ENCODE peak calls at places on chromosomes 16 and 17, in nine cellular contexts. M is testis; S is iris pigment epithelial cell; T is stimulated activated CD8-positive, alpha-beta memory T cell treated with anti-CD3 and anti-CD28 coated beads, Interleukin-4, amount 100 ng/mL, for 4 hours; D is activated T-helper 1 cell treated with Interleukin-2 at 50 U/mL for 16 hours; N is Calu3; A is GM03348; H is M059J; C is astrocyte of the spinal cord. J is an unnamed sample.
A peak's percentile ranks its signal among the peaks of the same experiment; 100 is the strongest.

GRCh38 chr17:78759969-78760352 is 22.1 kb downstream of the CYTH1 start:
- DNase-seq in M (no peak), S (no peak), T (no peak), D (no peak), N (no peak), A (no peak), H (no peak), C (no peak), J (no peak)

GRCh38 chr17:50949128-50950001 is 83.2 kb upstream of the TOB1 start:
- DNase-seq in M (no peak), S (no peak), T (no peak), D (no peak), N (no peak), A (no peak), H (no peak), C (no peak), J (no peak)

GRCh38 chr16:12096162-12096781 is 119.7 kb downstream of the SNX29 start:
- DNase-seq in M (no peak), S (no peak), T (no peak), D (no peak), N (no peak), A (peak; percentile 50), H (peak; percentile 38), C (peak; percentile 2), J (no peak)

GRCh38 chr16:77468831-77469230 is 34.0 kb upstream of the ADAMTS18 start:
- DNase-seq in M (no peak), S (no peak), T (no peak), D (no peak), N (no peak), A (no peak), H (no peak), C (no peak), J (peak; percentile 9)

GRCh38 chr17:66978514-66979061 is 14.1 kb downstream of the CACNG4 start:
- DNase-seq in M (no peak), S (no peak), T (no peak), D (no peak), N (no peak), A (no peak), H (no peak), C (no peak), J (no peak)

GRCh38 chr16:31099860-31100638 is 5.5 kb upstream of the VKORC1 start:
- DNase-seq in M (no peak), S (peak; percentile 84), T (no peak), D (no peak), N (no peak), A (no peak), H (peak; percentile 56), C (peak; percentile 36), J (no peak)

GRCh38 chr17:5123343-5124124 is 7.7 kb downstream of the USP6 start:
- DNase-seq in M (peak; percentile 8), S (no peak), T (no peak), D (no peak), N (no peak), A (no peak), H (no peak), C (no peak), J (no peak)

GRCh38 chr17:19250421-19251141 is 13.4 kb downstream of the EPN2 start:
- DNase-seq in M (peak; percentile 42), S (no peak), T (no peak), D (no peak), N (no peak), A (no peak), H (no peak), C (no peak), J (peak; percentile 63)

GRCh38 chr16:29673501-29673900 is 5.5 kb upstream of the QPRT start:
- DNase-seq in M (no peak), S (no peak), T (no peak), D (no peak), N (no peak), A (no peak), H (no peak), C (no peak), J (no peak)